ENCODE peak calls at places on chromosomes 11 and 22, in nine cellular contexts. One of them, this sample, is unnamed.

GRCh38 chr22:20299736-20300136 is 20.1 kb downstream of the DGCR6L start:
- DNase-seq in esophagus squamous epithelium: no peak
- DNase-seq in colonic mucosa: no peak
- DNase-seq in fibroblast of lung: no peak
- DNase-seq in cardiac muscle cell: peak; percentile 40
- DNase-seq in psoas muscle: peak; percentile 73
- DNase-seq in ovary: no peak
- DNase-seq in A549: no peak
- DNase-seq in pancreas: peak; percentile 58
- DNase-seq in this sample: peak; percentile 79

GRCh38 chr11:12390258-12390657 is 12.9 kb downstream of the PARVA start:
- DNase-seq in esophagus squamous epithelium: no peak
- DNase-seq in colonic mucosa: no peak
- DNase-seq in fibroblast of lung: no peak
- DNase-seq in cardiac muscle cell: no peak
- DNase-seq in psoas muscle: no peak
- DNase-seq in ovary: no peak
- DNase-seq in A549: no peak
- DNase-seq in pancreas: no peak
- DNase-seq in this sample: no peak

GRCh38 chr11:86141645-86142569 is 73.0 kb upstream of the PICALM start:
- DNase-seq in esophagus squamous epithelium: no peak
- DNase-seq in colonic mucosa: no peak
- DNase-seq in fibroblast of lung: no peak
- DNase-seq in cardiac muscle cell: no peak
- DNase-seq in psoas muscle: no peak
- DNase-seq in ovary: no peak
- DNase-seq in A549: no peak
- DNase-seq in pancreas: no peak
- DNase-seq in this sample: no peak

GRCh38 chr11:128831781-128832497 is 35.2 kb downstream of the KCNJ1 start:
- DNase-seq in esophagus squamous epithelium: no peak
- DNase-seq in colonic mucosa: no peak
- DNase-seq in fibroblast of lung: no peak
- DNase-seq in cardiac muscle cell: no peak
- DNase-seq in psoas muscle: no peak
- DNase-seq in ovary: no peak
- DNase-seq in A549: no peak
- DNase-seq in pancreas: no peak
- DNase-seq in this sample: no peak

GRCh38 chr11:27916541-27917100 is 191.3 kb downstream of the KIF18A start:
- DNase-seq in esophagus squamous epithelium: no peak
- DNase-seq in colonic mucosa: no peak
- DNase-seq in fibroblast of lung: no peak
- DNase-seq in cardiac muscle cell: no peak
- DNase-seq in psoas muscle: no peak
- DNase-seq in ovary: no peak
- DNase-seq in A549: no peak
- DNase-seq in pancreas: no peak
- DNase-seq in this sample: no peak

GRCh38 chr11:22510010-22510409 is 115.6 kb downstream of the FANCF start:
- DNase-seq in esophagus squamous epithelium: no peak
- DNase-seq in colonic mucosa: no peak
- DNase-seq in fibroblast of lung: no peak
- DNase-seq in cardiac muscle cell: no peak
- DNase-seq in psoas muscle: no peak
- DNase-seq in ovary: no peak
- DNase-seq in A549: no peak
- DNase-seq in pancreas: no peak
- DNase-seq in this sample: no peak

GRCh38 chr11:105344938-105345337 is 205.4 kb upstream of the CARD18 start:
- DNase-seq in esophagus squamous epithelium: no peak
- DNase-seq in colonic mucosa: no peak
- DNase-seq in fibroblast of lung: no peak
- DNase-seq in cardiac muscle cell: peak; percentile 15
- DNase-seq in psoas muscle: no peak
- DNase-seq in ovary: no peak
- DNase-seq in A549: no peak
- DNase-seq in pancreas: no peak
- DNase-seq in this sample: no peak

GRCh38 chr11:102530558-102530957 is at the start of gene MMP7:
- DNase-seq in esophagus squamous epithelium: no peak
- DNase-seq in colonic mucosa: no peak
- DNase-seq in fibroblast of lung: peak; percentile 66
- DNase-seq in cardiac muscle cell: peak; percentile 38
- DNase-seq in psoas muscle: no peak
- DNase-seq in ovary: no peak
- DNase-seq in A549: peak; percentile 46
- DNase-seq in pancreas: peak; percentile 29
- DNase-seq in this sample: no peak

GRCh38 chr11:19817265-19817851 is 104.7 kb downstream of the NAV2 start:
- DNase-seq in esophagus squamous epithelium: no peak
- DNase-seq in colonic mucosa: no peak
- DNase-seq in fibroblast of lung: no peak
- DNase-seq in cardiac muscle cell: no peak
- DNase-seq in psoas muscle: no peak
- DNase-seq in ovary: no peak
- DNase-seq in A549: no peak
- DNase-seq in pancreas: no peak
- DNase-seq in this sample: peak; percentile 45

GRCh38 chr11:36311926-36312592 is 16.0 kb downstream of the PRR5L start:
- DNase-seq in esophagus squamous epithelium: no peak
- DNase-seq in colonic mucosa: no peak
- DNase-seq in fibroblast of lung: no peak
- DNase-seq in cardiac muscle cell: no peak
- DNase-seq in psoas muscle: no peak
- DNase-seq in ovary: no peak
- DNase-seq in A549: no peak
- DNase-seq in pancreas: no peak
- DNase-seq in this sample: no peak

GRCh38 chr11:118789501-118790356 is 1.2 kb downstream of the DDX6 start:
- DNase-seq in esophagus squamous epithelium: no peak
- DNase-seq in colonic mucosa: peak; percentile 63
- DNase-seq in fibroblast of lung: peak; percentile 28
- DNase-seq in cardiac muscle cell: peak; percentile 33
- DNase-seq in psoas muscle: no peak
- DNase-seq in ovary: no peak
- DNase-seq in A549: no peak
- DNase-seq in pancreas: no peak
- DNase-seq in this sample: peak; percentile 28

DNA sequence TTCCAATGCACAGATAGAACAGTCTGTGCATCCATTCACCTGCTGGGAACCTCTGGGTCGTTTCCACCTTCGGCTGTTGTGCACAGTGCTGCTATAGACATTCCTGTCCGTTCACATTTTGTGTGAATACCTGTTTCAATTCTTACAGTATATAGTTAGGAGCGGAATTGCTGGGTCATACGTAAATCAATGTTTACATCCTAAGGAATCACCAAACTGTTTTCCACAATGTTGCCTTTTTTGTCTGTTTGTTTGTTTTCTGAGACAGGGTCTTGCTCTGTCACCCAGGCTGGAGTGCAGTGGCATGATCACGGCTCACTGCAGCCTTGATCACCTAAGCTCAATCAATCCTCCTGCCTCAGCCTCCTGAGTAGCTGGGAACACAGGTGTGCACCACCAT is 158.3 kb downstream of the CRYBB2 start:
- DNase-seq in esophagus squamous epithelium: no peak
- DNase-seq in colonic mucosa: no peak
- DNase-seq in fibroblast of lung: no peak
- DNase-seq in cardiac muscle cell: no peak
- DNase-seq in psoas muscle: no peak
- DNase-seq in ovary: no peak
- DNase-seq in A549: no peak
- DNase-seq in pancreas: no peak
- DNase-seq in this sample: no peak
- H3K4me1 ChIP-seq in esophagus squamous epithelium: no peaks in the 10 kb centered on the region
- H3K4me1 ChIP-seq in colonic mucosa: no peaks in the 10 kb centered on the region
- H3K4me1 ChIP-seq in fibroblast of lung: no peaks in the 10 kb centered on the region
- H3K4me1 ChIP-seq in cardiac muscle cell: no peaks in the 10 kb centered on the region
- H3K4me1 ChIP-seq in psoas muscle: no peaks in the 10 kb centered on the region
- H3K4me1 ChIP-seq in ovary: no peaks in the 10 kb centered on the region
- H3K4me1 ChIP-seq in A549: no peaks in the 10 kb centered on the region
- H3K4me1 ChIP-seq in pancreas: no peaks in the 10 kb centered on the region
- H3K4me1 ChIP-seq in this sample: no peaks in the 10 kb centered on the region

DNA sequence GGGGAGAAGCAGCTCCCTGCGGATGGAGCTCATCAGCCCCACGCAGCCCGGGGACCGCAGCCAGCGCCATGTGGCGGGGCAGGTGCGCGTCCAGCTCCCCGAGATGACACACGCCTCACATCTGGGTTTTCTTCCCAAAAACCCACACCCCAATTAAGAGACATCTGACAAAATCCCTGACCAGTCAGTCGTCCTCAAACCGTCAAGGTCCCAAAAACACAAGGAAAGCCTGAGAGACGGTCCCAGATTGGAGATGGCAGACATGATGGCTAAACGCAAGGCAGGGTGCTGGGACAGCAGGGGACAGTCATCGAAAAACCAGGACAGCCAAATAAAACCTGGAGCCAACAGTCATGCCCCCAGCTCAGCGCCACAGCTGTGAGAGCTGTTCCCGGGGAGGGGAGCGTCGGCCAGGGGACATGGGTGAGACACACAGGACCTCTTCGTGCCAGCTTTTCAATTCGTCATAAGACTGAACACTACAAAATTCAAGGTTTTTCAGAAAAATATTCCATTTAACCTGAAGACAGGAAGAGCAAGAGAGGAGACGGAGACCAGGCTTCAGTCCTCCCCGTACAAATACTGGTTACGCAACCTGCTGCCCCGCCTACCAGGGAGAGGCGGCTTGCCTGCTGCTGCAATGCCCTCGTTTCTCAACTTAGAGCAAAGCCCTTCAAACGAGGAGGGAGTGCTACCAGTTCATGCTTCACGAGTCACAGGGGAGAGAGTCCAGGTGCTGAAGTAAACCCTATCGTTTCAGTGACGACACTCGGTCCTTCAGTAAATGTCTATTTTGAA is 10.5 kb downstream of the TOLLIP start:
- DNase-seq in esophagus squamous epithelium: no peak
- DNase-seq in colonic mucosa: peak; percentile 88
- DNase-seq in fibroblast of lung: peak; percentile 80
- DNase-seq in cardiac muscle cell: peak; percentile 89
- DNase-seq in psoas muscle: peak; percentile 94
- DNase-seq in ovary: peak; percentile 79
- DNase-seq in A549: peak; percentile 73
- DNase-seq in pancreas: peak; percentile 88
- DNase-seq in this sample: peak; percentile 95
- H3K4me1 ChIP-seq in esophagus squamous epithelium: peaks cover 25% of the 10 kb centered on the region
- H3K4me1 ChIP-seq in colonic mucosa: peaks cover 23% of the 10 kb centered on the region
- H3K4me1 ChIP-seq in fibroblast of lung: no peaks in the 10 kb centered on the region
- H3K4me1 ChIP-seq in cardiac muscle cell: peaks cover 7% of the 10 kb centered on the region
- H3K4me1 ChIP-seq in psoas muscle: peaks cover 64% of the 10 kb centered on the region
- H3K4me1 ChIP-seq in ovary: peaks cover 24% of the 10 kb centered on the region
- H3K4me1 ChIP-seq in A549: peaks cover 34% of the 10 kb centered on the region
- H3K4me1 ChIP-seq in pancreas: peaks cover 67% of the 10 kb centered on the region
- H3K4me1 ChIP-seq in this sample: peaks cover 41% of the 10 kb centered on the region

DNA sequence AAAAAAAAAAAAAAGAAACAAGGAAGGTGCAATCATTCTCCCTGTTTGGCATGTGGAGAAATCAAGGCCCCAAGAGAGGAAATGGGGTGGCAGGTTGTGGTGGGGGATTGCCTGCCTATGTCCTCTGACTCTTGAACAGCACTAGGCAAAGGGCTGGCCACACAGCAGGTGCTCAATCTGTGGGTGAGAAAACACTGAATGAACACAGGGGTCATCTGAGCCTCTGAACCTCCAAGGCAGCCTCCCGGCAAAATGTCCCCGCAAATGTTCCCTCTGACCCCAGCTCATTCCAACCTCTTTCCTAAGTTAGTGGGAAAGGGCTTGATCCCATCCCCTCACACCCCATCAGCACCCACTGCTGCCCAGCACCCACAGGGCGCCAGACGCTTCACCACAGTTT is 4.6 kb downstream of the PLA2G6 start:
- DNase-seq in esophagus squamous epithelium: no peak
- DNase-seq in colonic mucosa: no peak
- DNase-seq in fibroblast of lung: no peak
- DNase-seq in cardiac muscle cell: no peak
- DNase-seq in psoas muscle: no peak
- DNase-seq in ovary: peak; percentile 16
- DNase-seq in A549: no peak
- DNase-seq in pancreas: no peak
- DNase-seq in this sample: no peak
- H3K4me1 ChIP-seq in esophagus squamous epithelium: peaks cover 36% of the 10 kb centered on the region
- H3K4me1 ChIP-seq in colonic mucosa: peaks cover 6% of the 10 kb centered on the region
- H3K4me1 ChIP-seq in fibroblast of lung: peaks cover 30% of the 10 kb centered on the region
- H3K4me1 ChIP-seq in cardiac muscle cell: peaks cover 4% of the 10 kb centered on the region
- H3K4me1 ChIP-seq in psoas muscle: peaks cover 77% of the 10 kb centered on the region
- H3K4me1 ChIP-seq in ovary: peaks cover 13% of the 10 kb centered on the region
- H3K4me1 ChIP-seq in A549: peaks cover 54% of the 10 kb centered on the region
- H3K4me1 ChIP-seq in pancreas: peaks cover 23% of the 10 kb centered on the region
- H3K4me1 ChIP-seq in this sample: peaks cover 55% of the 10 kb centered on the region

DNA sequence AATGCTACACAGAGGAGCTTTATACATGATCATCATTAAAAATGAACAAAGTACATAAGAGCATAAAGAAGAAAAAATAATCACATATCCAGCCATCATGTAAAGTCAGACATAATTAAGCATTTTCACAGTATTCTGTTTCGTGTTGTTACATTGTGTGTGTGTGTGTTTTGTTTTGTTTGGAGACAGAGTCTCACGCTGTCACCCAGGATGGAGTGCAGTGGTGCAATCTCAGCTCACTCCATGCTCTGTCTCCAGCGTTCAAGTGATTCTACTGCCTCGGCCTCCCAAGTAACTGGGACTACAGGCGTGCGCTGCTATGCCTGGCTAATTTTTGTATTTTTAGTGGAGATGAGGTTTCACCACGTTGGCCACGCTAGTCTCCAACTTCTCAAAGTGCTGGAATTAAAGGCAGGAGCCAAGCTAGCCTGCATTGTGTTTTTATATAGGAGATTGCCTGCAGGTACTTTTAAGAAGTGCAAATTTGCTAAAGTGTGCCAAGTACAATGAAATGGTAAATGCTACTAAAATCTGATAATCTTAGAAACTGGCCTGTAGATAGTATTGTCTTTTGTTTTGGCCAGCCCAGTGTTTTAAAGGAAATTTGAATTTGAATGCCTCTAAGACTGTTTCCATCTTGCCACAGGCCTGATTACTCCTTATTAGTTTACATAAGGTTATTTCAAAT is 7.8 kb downstream of the CTSC start:
- DNase-seq in esophagus squamous epithelium: no peak
- DNase-seq in colonic mucosa: no peak
- DNase-seq in fibroblast of lung: no peak
- DNase-seq in cardiac muscle cell: no peak
- DNase-seq in psoas muscle: no peak
- DNase-seq in ovary: no peak
- DNase-seq in A549: no peak
- DNase-seq in pancreas: no peak
- DNase-seq in this sample: peak; percentile 32
- H3K4me1 ChIP-seq in esophagus squamous epithelium: peaks cover 9% of the 10 kb centered on the region
- H3K4me1 ChIP-seq in colonic mucosa: no peaks in the 10 kb centered on the region
- H3K4me1 ChIP-seq in fibroblast of lung: no peaks in the 10 kb centered on the region
- H3K4me1 ChIP-seq in cardiac muscle cell: peaks cover 6% of the 10 kb centered on the region
- H3K4me1 ChIP-seq in psoas muscle: peaks cover 7% of the 10 kb centered on the region
- H3K4me1 ChIP-seq in ovary: no peaks in the 10 kb centered on the region
- H3K4me1 ChIP-seq in A549: no peaks in the 10 kb centered on the region
- H3K4me1 ChIP-seq in pancreas: no peaks in the 10 kb centered on the region
- H3K4me1 ChIP-seq in this sample: no peaks in the 10 kb centered on the region

DNA sequence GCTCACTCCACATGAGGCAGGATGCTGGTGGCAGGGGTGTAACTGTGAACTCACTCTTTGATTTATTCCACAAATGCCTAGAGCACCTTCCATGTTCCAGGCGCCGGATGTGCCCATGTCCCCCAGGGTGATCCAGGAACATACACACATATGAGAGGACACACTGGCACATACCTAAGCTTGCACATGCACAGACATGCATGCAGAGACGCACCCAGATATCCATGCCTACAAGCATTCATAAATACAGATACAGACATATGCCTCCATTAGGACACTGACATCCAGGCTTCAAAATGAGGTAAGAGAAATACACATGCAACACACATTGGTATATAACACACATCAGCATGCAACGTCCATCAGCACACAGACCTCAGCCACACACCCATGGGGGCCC is 4.5 kb downstream of the OSM start:
- DNase-seq in esophagus squamous epithelium: no peak
- DNase-seq in colonic mucosa: no peak
- DNase-seq in fibroblast of lung: no peak
- DNase-seq in cardiac muscle cell: no peak
- DNase-seq in psoas muscle: no peak
- DNase-seq in ovary: no peak
- DNase-seq in A549: no peak
- DNase-seq in pancreas: no peak
- DNase-seq in this sample: no peak
- H3K4me1 ChIP-seq in esophagus squamous epithelium: peaks cover 17% of the 10 kb centered on the region
- H3K4me1 ChIP-seq in colonic mucosa: peaks cover under 1% of the 10 kb centered on the region
- H3K4me1 ChIP-seq in fibroblast of lung: no peaks in the 10 kb centered on the region
- H3K4me1 ChIP-seq in cardiac muscle cell: no peaks in the 10 kb centered on the region
- H3K4me1 ChIP-seq in psoas muscle: no peaks in the 10 kb centered on the region
- H3K4me1 ChIP-seq in ovary: no peaks in the 10 kb centered on the region
- H3K4me1 ChIP-seq in A549: peaks cover 57% of the 10 kb centered on the region
- H3K4me1 ChIP-seq in pancreas: no peaks in the 10 kb centered on the region
- H3K4me1 ChIP-seq in this sample: peaks cover 6% of the 10 kb centered on the region